ENCODE peak calls at places on chromosomes 16 and 17, in six cellular contexts. One of them, this sample, is unnamed.

GRCh38 chr16:10692470-10692869 is 2.3 kb downstream of the TEKT5 start:
- DNase-seq in right lobe of liver: no peak
- DNase-seq in thyroid gland: no peak
- DNase-seq in A549: no peak
- DNase-seq in adrenal gland: no peak
- DNase-seq in heart left ventricle: no peak
- DNase-seq in this sample: no peak

GRCh38 chr17:2230877-2231276 is 72.7 kb downstream of the SMG6 start:
- DNase-seq in right lobe of liver: no peak
- DNase-seq in thyroid gland: no peak
- DNase-seq in A549: no peak
- DNase-seq in adrenal gland: no peak
- DNase-seq in heart left ventricle: no peak
- DNase-seq in this sample: no peak

GRCh38 chr16:11325404-11326083 is 19.7 kb upstream of the RMI2 start:
- DNase-seq in right lobe of liver: no peak
- DNase-seq in thyroid gland: no peak
- DNase-seq in A549: no peak
- DNase-seq in adrenal gland: no peak
- DNase-seq in heart left ventricle: no peak
- DNase-seq in this sample: no peak

GRCh38 chr17:31456814-31457213 is 65.3 kb downstream of the RAB11FIP4 start:
- DNase-seq in right lobe of liver: no peak
- DNase-seq in thyroid gland: no peak
- DNase-seq in A549: no peak
- DNase-seq in adrenal gland: no peak
- DNase-seq in heart left ventricle: no peak
- DNase-seq in this sample: no peak

GRCh38 chr16:53358884-53359283 is 75.4 kb upstream of the RBL2 start:
- DNase-seq in right lobe of liver: no peak
- DNase-seq in thyroid gland: no peak
- DNase-seq in A549: no peak
- DNase-seq in adrenal gland: no peak
- DNase-seq in heart left ventricle: no peak
- DNase-seq in this sample: no peak

GRCh38 chr17:17837380-17837821 is 615 bp upstream of the SREBF1 start:
- DNase-seq in right lobe of liver: peak
- DNase-seq in thyroid gland: peak
- DNase-seq in A549: peak
- DNase-seq in adrenal gland: peak
- DNase-seq in heart left ventricle: peak
- DNase-seq in this sample: no peak

GRCh38 chr16:72983728-72984350 is 64.1 kb downstream of the ZFHX3 start:
- DNase-seq in right lobe of liver: no peak
- DNase-seq in thyroid gland: peak
- DNase-seq in A549: no peak
- DNase-seq in adrenal gland: no peak
- DNase-seq in heart left ventricle: no peak
- DNase-seq in this sample: no peak

GRCh38 chr17:6328279-6328678 is 106.6 kb downstream of the AIPL1 start:
- DNase-seq in right lobe of liver: no peak
- DNase-seq in thyroid gland: no peak
- DNase-seq in A549: peak
- DNase-seq in adrenal gland: no peak
- DNase-seq in heart left ventricle: no peak
- DNase-seq in this sample: no peak

GRCh38 chr17:16911141-16911937 is 60.6 kb downstream of the TNFRSF13B start:
- DNase-seq in right lobe of liver: no peak
- DNase-seq in thyroid gland: peak
- DNase-seq in A549: no peak
- DNase-seq in adrenal gland: no peak
- DNase-seq in heart left ventricle: peak
- DNase-seq in this sample: peak

GRCh38 chr16:3095869-3096268 is 3.2 kb downstream of the ZSCAN10 start:
- DNase-seq in right lobe of liver: no peak
- DNase-seq in thyroid gland: no peak
- DNase-seq in A549: peak
- DNase-seq in adrenal gland: no peak
- DNase-seq in heart left ventricle: no peak
- DNase-seq in this sample: no peak

GRCh38 chr16:106623-107324 is 28.7 kb downstream of the MPG start:
- DNase-seq in right lobe of liver: no peak
- DNase-seq in thyroid gland: peak
- DNase-seq in A549: peak
- DNase-seq in adrenal gland: peak
- DNase-seq in heart left ventricle: peak
- DNase-seq in this sample: no peak

GRCh38 chr17:45123930-45124796 is 8.2 kb downstream of the PLCD3 start:
- DNase-seq in right lobe of liver: no peak
- DNase-seq in thyroid gland: no peak
- DNase-seq in A549: peak
- DNase-seq in adrenal gland: peak
- DNase-seq in heart left ventricle: peak
- DNase-seq in this sample: no peak

GRCh38 chr16:22641030-22641671 is 130.5 kb downstream of the NPIPB5 start:
- DNase-seq in right lobe of liver: no peak
- DNase-seq in thyroid gland: no peak
- DNase-seq in A549: peak
- DNase-seq in adrenal gland: no peak
- DNase-seq in heart left ventricle: no peak
- DNase-seq in this sample: no peak

GRCh38 chr17:67994827-67995567 is 1.3 kb downstream of the C17orf58 start:
- DNase-seq in right lobe of liver: no peak
- DNase-seq in thyroid gland: peak
- DNase-seq in A549: peak
- DNase-seq in adrenal gland: peak
- DNase-seq in heart left ventricle: no peak
- DNase-seq in this sample: no peak

GRCh38 chr16:49483251-49483650 is 109.6 kb downstream of the C16orf78 start:
- DNase-seq in right lobe of liver: no peak
- DNase-seq in thyroid gland: no peak
- DNase-seq in A549: no peak
- DNase-seq in adrenal gland: no peak
- DNase-seq in heart left ventricle: no peak
- DNase-seq in this sample: no peak

GRCh38 chr17:6450926-6451717 is 6.9 kb downstream of the PIMREG start:
- DNase-seq in right lobe of liver: no peak
- DNase-seq in thyroid gland: no peak
- DNase-seq in A549: no peak
- DNase-seq in adrenal gland: no peak
- DNase-seq in heart left ventricle: no peak
- DNase-seq in this sample: no peak

GRCh38 chr17:59371426-59372099 is 40.1 kb downstream of the YPEL2 start:
- DNase-seq in right lobe of liver: no peak
- DNase-seq in thyroid gland: peak
- DNase-seq in A549: no peak
- DNase-seq in adrenal gland: no peak
- DNase-seq in heart left ventricle: no peak
- DNase-seq in this sample: no peak

GRCh38 chr16:30110661-30111060 is 2.7 kb downstream of the GDPD3 start:
- DNase-seq in right lobe of liver: no peak
- DNase-seq in thyroid gland: no peak
- DNase-seq in A549: no peak
- DNase-seq in adrenal gland: no peak
- DNase-seq in heart left ventricle: no peak
- DNase-seq in this sample: no peak

GRCh38 chr16:30114411-30114810 is 1.1 kb upstream of the GDPD3 start:
- DNase-seq in right lobe of liver: no peak
- DNase-seq in thyroid gland: no peak
- DNase-seq in A549: no peak
- DNase-seq in adrenal gland: peak
- DNase-seq in heart left ventricle: no peak
- DNase-seq in this sample: no peak

GRCh38 chr16:30113711-30114333 is 485 bp upstream of the GDPD3 start:
- DNase-seq in right lobe of liver: no peak
- DNase-seq in thyroid gland: no peak
- DNase-seq in A549: no peak
- DNase-seq in adrenal gland: no peak
- DNase-seq in heart left ventricle: no peak
- DNase-seq in this sample: no peak

GRCh38 chr16:30113031-30113710 is at the start of gene GDPD3:
- DNase-seq in right lobe of liver: no peak
- DNase-seq in thyroid gland: peak
- DNase-seq in A549: no peak
- DNase-seq in adrenal gland: peak
- DNase-seq in heart left ventricle: no peak
- DNase-seq in this sample: no peak

GRCh38 chr16:30112197-30113030 is 923 bp downstream of the GDPD3 start:
- DNase-seq in right lobe of liver: peak
- DNase-seq in thyroid gland: peak
- DNase-seq in A549: peak
- DNase-seq in adrenal gland: peak
- DNase-seq in heart left ventricle: peak
- DNase-seq in this sample: no peak
- TF ChIP-seq POLR2A in right lobe of liver: no peak
- TF ChIP-seq POLR2A in thyroid gland: no peak
- TF ChIP-seq POLR2A in A549: no peak
- TF ChIP-seq POLR2A in adrenal gland: no peak
- TF ChIP-seq POLR2A in heart left ventricle: no peak
- TF ChIP-seq POLR2A in this sample: no peak

GRCh38 chr16:77975942-77976341 is 46.4 kb upstream of the CLEC3A start:
- DNase-seq in right lobe of liver: no peak
- DNase-seq in thyroid gland: no peak
- DNase-seq in A549: no peak
- DNase-seq in adrenal gland: no peak
- DNase-seq in heart left ventricle: no peak
- DNase-seq in this sample: no peak
- TF ChIP-seq CTCF in right lobe of liver: no peak
- TF ChIP-seq CTCF in thyroid gland: no peak
- TF ChIP-seq CTCF in A549: no peak
- TF ChIP-seq CTCF in adrenal gland: no peak
- TF ChIP-seq CTCF in heart left ventricle: no peak
- TF ChIP-seq CTCF in this sample: no peak

GRCh38 chr16:70258065-70258464 is 6.3 kb upstream of the EXOSC6 start:
- DNase-seq in right lobe of liver: no peak
- DNase-seq in thyroid gland: no peak
- DNase-seq in A549: no peak
- DNase-seq in adrenal gland: no peak
- DNase-seq in heart left ventricle: no peak
- DNase-seq in this sample: no peak

GRCh38 chr16:70254965-70255286 is 3.2 kb upstream of the EXOSC6 start:
- DNase-seq in right lobe of liver: no peak
- DNase-seq in thyroid gland: no peak
- DNase-seq in A549: no peak
- DNase-seq in adrenal gland: no peak
- DNase-seq in heart left ventricle: no peak
- DNase-seq in this sample: no peak

GRCh38 chr16:70258946-70259345 is 7.2 kb upstream of the EXOSC6 start:
- DNase-seq in right lobe of liver: no peak
- DNase-seq in thyroid gland: no peak
- DNase-seq in A549: no peak
- DNase-seq in adrenal gland: no peak
- DNase-seq in heart left ventricle: no peak
- DNase-seq in this sample: no peak

GRCh38 chr16:70255584-70255983 is 3.8 kb upstream of the EXOSC6 start:
- DNase-seq in right lobe of liver: no peak
- DNase-seq in thyroid gland: no peak
- DNase-seq in A549: no peak
- DNase-seq in adrenal gland: no peak
- DNase-seq in heart left ventricle: no peak
- DNase-seq in this sample: no peak

DNA sequence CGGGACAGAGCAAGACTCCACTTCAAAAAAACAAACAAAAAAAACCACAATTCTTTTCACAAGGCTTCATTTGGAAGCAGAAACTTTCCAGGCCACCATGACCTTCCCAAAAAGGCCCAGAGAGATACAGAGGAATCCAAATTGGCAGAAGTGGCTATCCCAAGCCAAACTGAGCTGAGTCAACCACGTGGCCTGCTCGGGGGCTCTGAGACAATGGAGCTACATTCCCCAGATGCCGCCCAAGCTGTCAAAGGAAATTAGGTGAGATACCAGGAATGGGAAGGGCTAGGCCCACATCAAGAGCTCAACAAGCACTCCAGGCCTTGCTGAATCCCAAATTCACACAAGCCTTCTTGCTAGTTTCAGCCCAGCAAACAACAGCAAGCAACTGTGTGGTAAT is 5.7 kb upstream of the EXOSC6 start:
- DNase-seq in right lobe of liver: no peak
- DNase-seq in thyroid gland: no peak
- DNase-seq in A549: no peak
- DNase-seq in adrenal gland: peak
- DNase-seq in heart left ventricle: no peak
- DNase-seq in this sample: no peak
- H3K27ac ChIP-seq in right lobe of liver: no peak
- H3K27ac ChIP-seq in thyroid gland: no peak
- H3K27ac ChIP-seq in A549: no peak
- H3K27ac ChIP-seq in adrenal gland: no peak
- H3K27ac ChIP-seq in heart left ventricle: no peak
- H3K27ac ChIP-seq in this sample: no peak

GRCh38 chr16:81818514-81819304 is 39.6 kb downstream of the PLCG2 start:
- DNase-seq in right lobe of liver: no peak
- DNase-seq in thyroid gland: no peak
- DNase-seq in A549: no peak
- DNase-seq in adrenal gland: no peak
- DNase-seq in heart left ventricle: no peak
- DNase-seq in this sample: no peak

GRCh38 chr16:81817789-81818304 is 38.8 kb downstream of the PLCG2 start:
- DNase-seq in right lobe of liver: no peak
- DNase-seq in thyroid gland: no peak
- DNase-seq in A549: no peak
- DNase-seq in adrenal gland: no peak
- DNase-seq in heart left ventricle: no peak
- DNase-seq in this sample: no peak

GRCh38 chr16:81823111-81823510 is 44.0 kb downstream of the PLCG2 start:
- DNase-seq in right lobe of liver: peak
- DNase-seq in thyroid gland: peak
- DNase-seq in A549: no peak
- DNase-seq in adrenal gland: no peak
- DNase-seq in heart left ventricle: peak
- DNase-seq in this sample: no peak

GRCh38 chr16:81823734-81824133 is 44.6 kb downstream of the PLCG2 start:
- DNase-seq in right lobe of liver: no peak
- DNase-seq in thyroid gland: no peak
- DNase-seq in A549: no peak
- DNase-seq in adrenal gland: no peak
- DNase-seq in heart left ventricle: no peak
- DNase-seq in this sample: no peak

DNA sequence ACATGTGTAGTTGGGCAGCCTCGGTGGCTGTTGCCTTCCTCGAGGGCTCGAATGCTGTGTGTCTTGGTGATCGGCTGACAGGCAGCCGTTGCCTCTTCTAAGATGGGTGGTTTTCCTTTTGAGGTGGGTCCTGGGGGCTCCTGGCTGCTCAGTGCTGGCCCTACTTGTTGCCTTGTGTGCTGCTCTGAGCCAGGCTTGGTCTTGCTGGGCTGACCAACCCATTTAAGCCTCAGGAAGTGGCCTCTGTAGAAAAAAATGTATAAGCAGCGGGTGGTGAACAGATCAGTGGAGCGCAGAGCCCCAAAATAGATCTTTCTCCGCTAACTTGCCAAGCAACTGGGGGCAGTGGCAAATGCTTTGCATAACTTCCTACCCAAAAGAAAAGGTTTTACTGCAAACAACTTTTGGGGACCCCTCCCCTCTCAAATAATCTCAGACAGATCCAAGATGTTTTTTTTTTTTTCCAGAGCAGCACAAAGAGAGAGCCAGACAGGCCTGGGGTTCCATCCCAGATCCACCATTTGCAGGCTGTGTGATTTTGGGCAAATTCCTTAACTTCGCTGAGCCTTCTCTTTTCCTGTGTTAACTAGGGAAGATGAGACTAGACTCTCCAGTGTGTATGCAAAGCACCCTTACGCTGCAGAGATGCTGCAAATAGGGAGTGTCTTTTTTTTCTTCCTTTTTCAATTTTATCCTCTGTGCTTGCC is 42.5 kb downstream of the PLCG2 start:
- DNase-seq in right lobe of liver: no peak
- DNase-seq in thyroid gland: no peak
- DNase-seq in A549: no peak
- DNase-seq in adrenal gland: no peak
- DNase-seq in heart left ventricle: no peak
- DNase-seq in this sample: no peak
- TF ChIP-seq POLR2A in right lobe of liver: no peak
- TF ChIP-seq POLR2A in thyroid gland: no peak
- TF ChIP-seq POLR2A in A549: no peak
- TF ChIP-seq POLR2A in adrenal gland: no peak
- TF ChIP-seq POLR2A in heart left ventricle: no peak
- TF ChIP-seq POLR2A in this sample: no peak

This sample was measured in breast epithelium.